ENCODE peak calls at places on chromosomes 1 and 21, in seven cellular contexts. J, V, U, T, S, C and D are unnamed samples.

GRCh38 chr1:8915446-8915845 is 30.2 kb upstream of the CA6 start:
- DNase-seq in J (no peak), V (no peak), U (no peak), T (no peak), S (no peak), C (no peak), D (no peak)

GRCh38 chr1:89126602-89127001 is 688 bp upstream of the GBP2 start:
- DNase-seq in J (peak), V (no peak), U (no peak), T (no peak), S (no peak), C (no peak), D (no peak)

GRCh38 chr1:203278087-203278884 is 27.0 kb upstream of the BTG2 start:
- DNase-seq in J (peak), V (peak), U (peak), T (no peak), S (peak), C (peak), D (peak)

GRCh38 chr1:160206421-160207117 is 1.4 kb downstream of the PEA15 start:
- DNase-seq in J (peak), V (peak), U (peak), T (peak), S (no peak), C (no peak), D (no peak)

GRCh38 chr21:31872072-31872451 is 758 bp upstream of the HUNK start:
- DNase-seq in J (no peak), V (no peak), U (no peak), T (no peak), S (no peak), C (no peak), D (no peak)

GRCh38 chr1:170618418-170618817 is 45.5 kb upstream of the PRRX1 start:
- DNase-seq in J (peak), V (peak), U (no peak), T (no peak), S (no peak), C (no peak), D (no peak)

GRCh38 chr1:224736619-224737352 is 120.7 kb downstream of the CNIH3 start:
- DNase-seq in J (peak), V (peak), U (peak), T (no peak), S (no peak), C (no peak), D (peak)

GRCh38 chr1:31483012-31483946 is 70.3 kb downstream of the SERINC2 start:
- DNase-seq in J (peak), V (peak), U (no peak), T (no peak), S (no peak), C (peak), D (no peak)

GRCh38 chr1:242454262-242455051 is 70.0 kb downstream of the PLD5 start:
- DNase-seq in J (peak), V (peak), U (no peak), T (peak), S (no peak), C (no peak), D (no peak)

GRCh38 chr1:17569200-17570139 is 30.0 kb downstream of the ARHGEF10L start:
- DNase-seq in J (peak), V (peak), U (peak), T (no peak), S (peak), C (peak), D (peak)

GRCh38 chr1:210328746-210329488 is at the start of gene HHAT:
- DNase-seq in J (peak), V (peak), U (peak), T (peak), S (peak), C (peak), D (peak)

GRCh38 chr1:44640178-44640865 is 34.0 kb downstream of the TMEM53 start:
- DNase-seq in J (no peak), V (no peak), U (no peak), T (no peak), S (no peak), C (no peak), D (peak)

GRCh38 chr1:223244366-223245103 is 101.5 kb upstream of the TLR5 start:
- DNase-seq in J (peak), V (peak), U (no peak), T (no peak), S (no peak), C (no peak), D (no peak)

GRCh38 chr1:42482635-42483153 is 19.6 kb downstream of the CCDC30 start:
- DNase-seq in J (peak), V (no peak), U (no peak), T (no peak), S (no peak), C (no peak), D (no peak)

GRCh38 chr1:217506878-217507277 is 124.0 kb downstream of the GPATCH2 start:
- DNase-seq in J (peak), V (no peak), U (no peak), T (no peak), S (no peak), C (no peak), D (no peak)

GRCh38 chr1:80892452-80892995 is 908.2 kb upstream of the ADGRL2 start:
- DNase-seq in J (no peak), V (no peak), U (peak), T (no peak), S (no peak), C (no peak), D (no peak)

GRCh38 chr1:2526824-2527552 is 592 bp upstream of the PANK4 start:
- DNase-seq in J (peak), V (peak), U (peak), T (no peak), S (no peak), C (no peak), D (peak)

GRCh38 chr1:223007250-223007649 is 135.8 kb downstream of the TLR5 start:
- DNase-seq in J (peak), V (no peak), U (no peak), T (no peak), S (no peak), C (no peak), D (no peak)

GRCh38 chr1:216140650-216141547 is 282.3 kb downstream of the USH2A start:
- DNase-seq in J (no peak), V (peak), U (peak), T (no peak), S (no peak), C (no peak), D (no peak)

GRCh38 chr1:160672789-160673695 is 26.2 kb upstream of the SLAMF1 start:
- DNase-seq in J (no peak), V (no peak), U (peak), T (no peak), S (no peak), C (no peak), D (no peak)

GRCh38 chr1:111140680-111140967 is 601 bp downstream of the CEPT1 start:
- DNase-seq in J (peak), V (peak), U (peak), T (peak), S (no peak), C (peak), D (no peak)

GRCh38 chr21:44012474-44013379 is 618 bp downstream of the TRAPPC10 start:
- DNase-seq in J (peak), V (peak), U (peak), T (peak), S (peak), C (peak), D (peak)

GRCh38 chr21:44011123-44011773 is 861 bp upstream of the TRAPPC10 start:
- DNase-seq in J (no peak), V (no peak), U (peak), T (no peak), S (no peak), C (no peak), D (peak)

GRCh38 chr21:44011774-44012473 is at the start of gene TRAPPC10:
- DNase-seq in J (peak), V (peak), U (peak), T (peak), S (peak), C (peak), D (peak)

GRCh38 chr21:44010429-44010828 is 1.7 kb upstream of the TRAPPC10 start:
- DNase-seq in J (no peak), V (no peak), U (peak), T (no peak), S (no peak), C (no peak), D (no peak)

DNA sequence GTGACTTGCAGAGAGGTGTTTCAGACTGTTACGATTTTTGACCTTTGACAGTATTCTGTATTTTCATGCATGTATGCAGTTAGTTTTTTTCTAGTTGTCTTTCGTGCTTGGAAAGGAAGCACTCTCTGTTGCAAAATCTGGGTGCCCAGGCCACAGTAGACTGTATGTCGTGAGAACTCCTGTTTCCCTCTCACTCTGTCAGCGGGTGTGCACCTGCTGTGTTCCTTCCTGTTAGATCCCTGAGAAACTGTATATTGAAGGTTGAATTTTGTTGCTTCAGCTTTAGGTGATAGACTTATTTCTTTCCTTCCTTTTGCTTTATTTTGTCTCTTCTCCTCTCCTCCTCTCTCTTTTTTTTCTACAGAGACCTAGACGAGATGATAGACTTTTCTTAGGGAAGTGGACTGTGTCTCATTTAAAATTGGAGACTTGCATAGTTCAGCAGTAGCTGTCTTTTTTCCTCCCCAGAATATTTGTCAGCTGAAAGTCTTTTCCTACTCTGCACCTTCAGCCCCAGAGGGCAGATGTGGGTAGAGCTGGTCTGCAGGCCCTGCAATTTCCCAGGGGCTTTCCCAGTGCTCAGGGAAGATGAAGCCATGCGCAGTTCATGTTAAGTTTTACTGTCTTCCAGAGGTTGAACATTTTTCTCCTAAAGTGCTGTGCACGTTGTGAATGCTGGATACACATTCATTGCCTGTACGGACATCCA is 1.4 kb downstream of the TRAPPC10 start:
- DNase-seq in J (no peak), V (peak), U (no peak), T (peak), S (no peak), C (no peak), D (no peak)
- H3K4me3 ChIP-seq in J (peak), V (peak), U (peak), T (peak), S (peak), C (peak), D (peak)

GRCh38 chr1:168361252-168361651 is 80.6 kb downstream of the TBX19 start:
- DNase-seq in J (no peak), V (no peak), U (no peak), T (no peak), S (no peak), C (no peak), D (no peak)

GRCh38 chr1:168362991-168363390 is 82.3 kb downstream of the TBX19 start:
- DNase-seq in J (no peak), V (no peak), U (no peak), T (no peak), S (no peak), C (no peak), D (no peak)

GRCh38 chr1:168368131-168368530 is 87.5 kb downstream of the TBX19 start:
- DNase-seq in J (no peak), V (no peak), U (no peak), T (no peak), S (no peak), C (no peak), D (no peak)

GRCh38 chr1:168369655-168370054 is 89.0 kb downstream of the TBX19 start:
- DNase-seq in J (no peak), V (no peak), U (no peak), T (no peak), S (no peak), C (no peak), D (no peak)

DNA sequence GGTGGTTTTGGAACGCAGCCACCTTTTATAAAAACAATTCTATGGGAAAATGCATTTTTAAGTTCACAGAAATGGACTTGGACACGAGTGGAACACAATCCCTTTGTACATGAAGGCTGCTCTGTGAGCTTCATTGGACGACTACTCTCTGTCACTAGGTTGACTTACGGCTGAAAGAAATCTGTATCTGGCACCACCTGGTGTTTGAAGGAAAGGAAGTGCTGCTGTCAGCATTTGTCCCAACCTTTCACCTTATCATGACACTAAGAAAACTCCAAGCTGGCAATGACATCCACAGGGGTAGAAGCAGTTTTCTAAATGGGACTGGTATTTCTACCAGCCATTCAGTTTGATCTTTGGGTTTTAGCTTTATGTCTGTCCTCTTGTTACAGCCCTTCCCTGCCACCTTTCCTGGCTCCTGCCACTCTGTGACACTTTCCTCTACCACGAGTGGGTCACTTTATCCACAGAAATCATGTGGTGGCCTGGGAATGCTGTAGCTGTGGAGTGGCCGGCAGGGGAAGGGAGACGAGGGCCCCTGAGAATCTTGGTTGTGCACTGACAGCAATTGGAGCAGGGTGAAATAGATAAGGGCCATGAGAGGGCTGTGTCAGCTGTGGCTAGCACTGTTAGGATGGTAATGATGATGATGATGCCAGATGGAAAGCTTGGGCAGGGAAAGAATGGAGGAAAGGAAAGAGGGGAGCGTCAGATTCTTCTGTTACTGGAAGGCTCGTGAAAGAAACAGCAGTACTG is 85.2 kb downstream of the TBX19 start:
- DNase-seq in J (no peak), V (no peak), U (no peak), T (no peak), S (no peak), C (no peak), D (no peak)
- TF ChIP-seq CTCF in J (no peak), V (no peak), U (peak), T (peak), S (no peak), C (no peak), D (no peak)

GRCh38 chr1:151475175-151475574 is 15.9 kb upstream of the POGZ start:
- DNase-seq in J (no peak), V (no peak), U (no peak), T (no peak), S (no peak), C (no peak), D (no peak)

GRCh38 chr1:151476083-151476482 is 16.8 kb upstream of the POGZ start:
- DNase-seq in J (no peak), V (no peak), U (peak), T (no peak), S (no peak), C (no peak), D (no peak)

GRCh38 chr1:151477066-151477465 is 17.8 kb upstream of the POGZ start:
- DNase-seq in J (no peak), V (no peak), U (no peak), T (no peak), S (no peak), C (no peak), D (no peak)

GRCh38 chr1:151474711-151475110 is 15.4 kb upstream of the POGZ start:
- DNase-seq in J (no peak), V (no peak), U (no peak), T (no peak), S (no peak), C (no peak), D (no peak)

GRCh38 chr1:151472852-151473731 is 13.8 kb upstream of the POGZ start:
- DNase-seq in J (peak), V (peak), U (peak), T (no peak), S (peak), C (peak), D (peak)
- H3K4me3 ChIP-seq in J (peak), V (peak), U (no peak), T (peak), S (peak), C (peak), D (peak)

GRCh38 chr1:54120698-54121481 is 31.9 kb downstream of the CDCP2 start:
- DNase-seq in J (peak), V (no peak), U (no peak), T (peak), S (no peak), C (no peak), D (no peak)

GRCh38 chr1:54121482-54122130 is 31.2 kb downstream of the CDCP2 start:
- DNase-seq in J (peak), V (peak), U (peak), T (peak), S (peak), C (peak), D (peak)

GRCh38 chr1:54120018-54120697 is 32.6 kb downstream of the CDCP2 start:
- DNase-seq in J (no peak), V (no peak), U (no peak), T (no peak), S (no peak), C (no peak), D (no peak)

GRCh38 chr1:54122992-54123391 is 29.8 kb downstream of the CDCP2 start:
- DNase-seq in J (no peak), V (no peak), U (no peak), T (no peak), S (no peak), C (no peak), D (no peak)

GRCh38 chr1:54122131-54122751 is 30.6 kb downstream of the CDCP2 start:
- DNase-seq in J (no peak), V (no peak), U (no peak), T (no peak), S (no peak), C (no peak), D (no peak)
- TF ChIP-seq CTCF in J (no peak), V (no peak), U (no peak), T (no peak), S (no peak), C (no peak), D (no peak)

GRCh38 chr1:226405411-226405988 is 2.4 kb downstream of the PARP1 start:
- DNase-seq in J (no peak), V (no peak), U (peak), T (no peak), S (no peak), C (no peak), D (no peak)

GRCh38 chr1:226407497-226408284 is at the start of gene PARP1:
- DNase-seq in J (peak), V (peak), U (peak), T (peak), S (peak), C (peak), D (peak)

GRCh38 chr1:226407199-226407496 is 745 bp downstream of the PARP1 start:
- DNase-seq in J (no peak), V (no peak), U (no peak), T (no peak), S (no peak), C (no peak), D (no peak)

GRCh38 chr1:226404904-226405222 is 3.0 kb downstream of the PARP1 start:
- DNase-seq in J (no peak), V (no peak), U (peak), T (no peak), S (no peak), C (no peak), D (no peak)

GRCh38 chr1:226406401-226406881 is 1.5 kb downstream of the PARP1 start:
- DNase-seq in J (peak), V (peak), U (no peak), T (peak), S (no peak), C (no peak), D (no peak)
- H3K4me3 ChIP-seq in J (peak), V (peak), U (peak), T (peak), S (peak), C (peak), D (peak)

DNA sequence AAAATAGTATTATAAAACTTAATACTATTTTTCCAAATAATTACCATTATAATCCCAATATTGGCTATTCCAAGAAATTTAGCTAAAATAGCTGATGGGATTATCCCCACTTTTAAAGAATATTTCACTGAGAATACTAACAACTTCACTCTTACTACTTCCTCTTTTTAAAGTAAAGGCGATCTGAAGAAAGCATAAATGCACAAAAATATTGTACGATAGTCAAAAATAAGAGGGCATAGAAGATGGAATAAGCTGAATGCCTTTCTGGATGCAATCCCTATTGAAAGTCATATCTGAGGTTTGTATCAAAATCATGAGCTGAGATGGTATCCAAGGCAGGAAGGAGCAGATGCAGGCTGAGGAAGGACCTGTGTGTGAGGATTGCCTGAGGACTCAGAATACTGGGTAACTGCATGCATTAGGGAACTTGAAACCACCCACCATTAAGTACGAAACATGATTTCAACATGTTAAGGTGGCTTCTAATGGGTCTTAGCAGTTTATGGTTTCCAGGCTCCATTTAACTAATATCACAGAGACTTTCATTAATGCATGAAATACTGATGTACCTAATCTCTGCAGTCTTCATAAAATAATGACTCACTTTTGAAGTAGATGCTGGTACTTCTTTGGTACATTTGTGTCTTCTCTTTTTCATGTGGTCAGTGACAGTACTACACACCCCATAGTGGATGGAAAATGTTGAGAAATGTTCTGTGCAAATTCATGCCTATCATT is 29.6 kb upstream of the RGS1 start:
- DNase-seq in J (no peak), V (no peak), U (no peak), T (peak), S (no peak), C (no peak), D (no peak)
- TF ChIP-seq CTCF in J (peak), V (peak), U (peak), T (no peak), S (peak), C (no peak), D (no peak)